ENCODE peak calls at places on chromosomes 16 and 17, in four cellular contexts. One of them, this sample, is unnamed.

GRCh38 chr16:26649646-26650045 is 417.1 kb upstream of the C16orf82 start:
- DNase-seq in psoas muscle: no peak
- DNase-seq in AG04450: no peak
- DNase-seq in body of pancreas: no peak
- DNase-seq in this sample: no peak

GRCh38 chr16:19474617-19475016 is 47.3 kb downstream of the GDE1 start:
- DNase-seq in body of pancreas: no peak
- DNase-seq in psoas muscle: no peak
- DNase-seq in AG04450: no peak
- DNase-seq in this sample: no peak

GRCh38 chr16:4694664-4695451 is 1.5 kb downstream of the NUDT16L1 start:
- DNase-seq in AG04450: no peak
- DNase-seq in psoas muscle: peak; percentile 56
- DNase-seq in body of pancreas: no peak
- DNase-seq in this sample: peak; percentile 42

GRCh38 chr16:82990155-82990554 is 363.4 kb downstream of the CDH13 start:
- DNase-seq in AG04450: peak; percentile 32
- DNase-seq in psoas muscle: no peak
- DNase-seq in body of pancreas: no peak
- DNase-seq in this sample: no peak

GRCh38 chr16:79595261-79595660 is 5.3 kb downstream of the MAF start:
- DNase-seq in psoas muscle: no peak
- DNase-seq in AG04450: no peak
- DNase-seq in body of pancreas: no peak
- DNase-seq in this sample: no peak

GRCh38 chr16:12343913-12344312 is 367.4 kb downstream of the SNX29 start:
- DNase-seq in psoas muscle: no peak
- DNase-seq in AG04450: no peak
- DNase-seq in body of pancreas: no peak
- DNase-seq in this sample: no peak

GRCh38 chr17:3916013-3916696 is at the start of gene P2RX1:
- DNase-seq in psoas muscle: no peak
- DNase-seq in body of pancreas: no peak
- DNase-seq in AG04450: no peak
- DNase-seq in this sample: no peak

GRCh38 chr17:13311301-13311700 is 290.4 kb downstream of the HS3ST3A1 start:
- DNase-seq in AG04450: no peak
- DNase-seq in body of pancreas: no peak
- DNase-seq in psoas muscle: no peak
- DNase-seq in this sample: no peak

GRCh38 chr16:987846-988245 is 6.3 kb downstream of the SOX8 start:
- DNase-seq in AG04450: no peak
- DNase-seq in body of pancreas: no peak
- DNase-seq in psoas muscle: no peak
- DNase-seq in this sample: no peak

GRCh38 chr16:30355144-30355953 is at the start of gene CD2BP2:
- DNase-seq in AG04450: peak; percentile 99
- DNase-seq in psoas muscle: peak; percentile 97
- DNase-seq in body of pancreas: peak; percentile 95
- DNase-seq in this sample: peak; percentile 99

GRCh38 chr16:58450590-58450989 is 49.4 kb upstream of the NDRG4 start:
- DNase-seq in psoas muscle: no peak
- DNase-seq in AG04450: no peak
- DNase-seq in body of pancreas: no peak
- DNase-seq in this sample: no peak

GRCh38 chr17:65022751-65023421 is 33.7 kb downstream of the GNA13 start:
- DNase-seq in body of pancreas: no peak
- DNase-seq in AG04450: no peak
- DNase-seq in psoas muscle: no peak
- DNase-seq in this sample: no peak

GRCh38 chr16:920722-921121 is 50.1 kb downstream of the LMF1 start:
- DNase-seq in psoas muscle: peak; percentile 74
- DNase-seq in body of pancreas: no peak
- DNase-seq in AG04450: no peak
- DNase-seq in this sample: no peak

GRCh38 chr16:78183886-78184553 is 84.6 kb downstream of the WWOX start:
- DNase-seq in body of pancreas: peak; percentile 10
- DNase-seq in AG04450: no peak
- DNase-seq in psoas muscle: no peak
- DNase-seq in this sample: peak; percentile 18

GRCh38 chr16:81597079-81597658 is 152.6 kb downstream of the CMIP start:
- DNase-seq in AG04450: no peak
- DNase-seq in psoas muscle: no peak
- DNase-seq in body of pancreas: no peak
- DNase-seq in this sample: no peak

GRCh38 chr16:5321925-5322324 is 224.3 kb upstream of the EEF2KMT start:
- DNase-seq in AG04450: no peak
- DNase-seq in body of pancreas: no peak
- DNase-seq in psoas muscle: no peak
- DNase-seq in this sample: no peak

GRCh38 chr16:61892531-61892930 is 143.7 kb downstream of the CDH8 start:
- DNase-seq in body of pancreas: no peak
- DNase-seq in AG04450: no peak
- DNase-seq in psoas muscle: no peak
- DNase-seq in this sample: no peak

GRCh38 chr17:40568074-40568836 is 3.0 kb upstream of the CCR7 start:
- DNase-seq in body of pancreas: no peak
- DNase-seq in psoas muscle: no peak
- DNase-seq in AG04450: no peak
- DNase-seq in this sample: no peak

GRCh38 chr17:41492351-41492750 is 2.6 kb upstream of the KRT36 start:
- DNase-seq in body of pancreas: no peak
- DNase-seq in psoas muscle: no peak
- DNase-seq in AG04450: no peak
- DNase-seq in this sample: peak; percentile 65

GRCh38 chr16:56964243-56965148 is 2.7 kb downstream of the CETP start:
- DNase-seq in psoas muscle: peak; percentile 87
- DNase-seq in AG04450: peak; percentile 65
- DNase-seq in body of pancreas: peak; percentile 91
- DNase-seq in this sample: peak; percentile 67

GRCh38 chr16:85936761-85937343 is 37.9 kb downstream of the IRF8 start:
- DNase-seq in AG04450: no peak
- DNase-seq in psoas muscle: no peak
- DNase-seq in body of pancreas: no peak
- DNase-seq in this sample: no peak

GRCh38 chr17:34579017-34579946 is at the start of gene TMEM132E:
- DNase-seq in psoas muscle: peak; percentile 23
- DNase-seq in body of pancreas: peak; percentile 67
- DNase-seq in AG04450: no peak
- DNase-seq in this sample: no peak

GRCh38 chr16:57166951-57167350 is 18.9 kb downstream of the PSME3IP1 start:
- DNase-seq in body of pancreas: no peak
- DNase-seq in psoas muscle: no peak
- DNase-seq in AG04450: no peak
- DNase-seq in this sample: no peak

GRCh38 chr17:55760643-55761355 is 9.9 kb downstream of the PCTP start:
- DNase-seq in body of pancreas: no peak
- DNase-seq in AG04450: no peak
- DNase-seq in psoas muscle: no peak
- DNase-seq in this sample: no peak

GRCh38 chr17:65973237-65973636 is 218.7 kb downstream of the CEP112 start:
- DNase-seq in AG04450: no peak
- DNase-seq in psoas muscle: no peak
- DNase-seq in body of pancreas: no peak
- DNase-seq in this sample: no peak

GRCh38 chr16:5768445-5768844 is 670.9 kb upstream of the EEF2KMT start:
- DNase-seq in body of pancreas: no peak
- DNase-seq in AG04450: no peak
- DNase-seq in psoas muscle: no peak
- DNase-seq in this sample: no peak

GRCh38 chr17:78678711-78679110 is 101.5 kb upstream of the DNAH17 start:
- DNase-seq in psoas muscle: no peak
- DNase-seq in body of pancreas: no peak
- DNase-seq in AG04450: no peak
- DNase-seq in this sample: no peak

GRCh38 chr17:31686495-31686894 is 172.5 kb downstream of the COPRS start:
- DNase-seq in AG04450: no peak
- DNase-seq in body of pancreas: no peak
- DNase-seq in psoas muscle: no peak
- DNase-seq in this sample: no peak

GRCh38 chr17:5019475-5019956 is 15.7 kb downstream of the SLC52A1 start:
- DNase-seq in AG04450: no peak
- DNase-seq in body of pancreas: no peak
- DNase-seq in psoas muscle: no peak
- DNase-seq in this sample: no peak

GRCh38 chr17:77174928-77175720 is 34.4 kb downstream of the SEC14L1 start:
- DNase-seq in psoas muscle: no peak
- DNase-seq in AG04450: no peak
- DNase-seq in body of pancreas: peak; percentile 86
- DNase-seq in this sample: no peak
- H3K9me3 ChIP-seq in psoas muscle: peaks cover 19% of the 10 kb centered on the region
- H3K9me3 ChIP-seq in AG04450: peaks cover 23% of the 10 kb centered on the region
- H3K9me3 ChIP-seq in body of pancreas: no peaks in the 10 kb centered on the region
- H3K9me3 ChIP-seq in this sample: no peaks in the 10 kb centered on the region

GRCh38 chr17:49254066-49254465 is 23.5 kb upstream of the PHOSPHO1 start:
- DNase-seq in body of pancreas: no peak
- DNase-seq in psoas muscle: no peak
- DNase-seq in AG04450: no peak
- DNase-seq in this sample: no peak
- TF ChIP-seq CTCF in body of pancreas: no peak
- TF ChIP-seq CTCF in psoas muscle: no peak
- TF ChIP-seq CTCF in AG04450: no peak
- TF ChIP-seq CTCF in this sample: no peak

GRCh38 chr16:3408561-3409197 is 7.7 kb downstream of the ZNF174 start:
- DNase-seq in AG04450: no peak
- DNase-seq in psoas muscle: no peak
- DNase-seq in body of pancreas: no peak
- DNase-seq in this sample: no peak

GRCh38 chr16:3413730-3414379 is 12.8 kb downstream of the ZNF174 start:
- DNase-seq in body of pancreas: no peak
- DNase-seq in psoas muscle: no peak
- DNase-seq in AG04450: no peak
- DNase-seq in this sample: no peak
- H3K9me3 ChIP-seq in body of pancreas: peaks cover 3% of the 10 kb centered on the region
- H3K9me3 ChIP-seq in psoas muscle: peaks cover 72% of the 10 kb centered on the region
- H3K9me3 ChIP-seq in AG04450: peaks cover 74% of the 10 kb centered on the region
- H3K9me3 ChIP-seq in this sample: no peaks in the 10 kb centered on the region

GRCh38 chr17:38729886-38730525 is at the start of gene CISD3:
- DNase-seq in AG04450: peak; percentile 37
- DNase-seq in body of pancreas: peak; percentile 90
- DNase-seq in psoas muscle: peak; percentile 90
- DNase-seq in this sample: peak; percentile 78
- TF ChIP-seq CTCF in AG04450: peak; percentile 40
- TF ChIP-seq CTCF in body of pancreas: peak; percentile 96
- TF ChIP-seq CTCF in psoas muscle: peak; percentile 79
- TF ChIP-seq CTCF in this sample: peak; percentile 98

DNA sequence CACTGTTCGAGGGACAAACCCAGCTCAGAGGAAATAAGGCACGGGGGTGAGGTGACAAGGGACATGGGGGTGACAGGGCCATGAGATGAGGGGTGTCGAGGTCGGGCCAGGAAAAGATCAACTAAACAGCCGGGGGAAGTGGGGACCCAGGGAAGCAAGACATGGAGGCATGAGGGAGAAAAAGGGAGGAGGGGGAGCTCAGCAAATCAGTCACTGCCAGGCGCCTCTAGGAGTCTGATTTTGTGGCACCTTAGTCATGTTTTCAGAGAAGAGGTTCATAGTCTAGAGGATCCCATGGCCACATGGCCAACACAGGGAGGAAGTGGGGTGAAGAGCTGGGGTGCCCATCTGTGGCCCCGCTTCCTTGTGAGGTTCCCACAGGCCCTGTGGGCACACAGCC is 814.5 kb downstream of the KCNJ18 start:
- DNase-seq in body of pancreas: no peak
- DNase-seq in AG04450: no peak
- DNase-seq in psoas muscle: no peak
- DNase-seq in this sample: no peak
- H3K9me3 ChIP-seq in body of pancreas: no peaks in the 10 kb centered on the region
- H3K9me3 ChIP-seq in AG04450: peaks cover 56% of the 10 kb centered on the region
- H3K9me3 ChIP-seq in psoas muscle: no peaks in the 10 kb centered on the region
- H3K9me3 ChIP-seq in this sample: no peaks in the 10 kb centered on the region

GRCh38 chr17:45317113-45317820 is 447 bp upstream of the MAP3K14 start:
- DNase-seq in body of pancreas: peak; percentile 100
- DNase-seq in psoas muscle: peak; percentile 100
- DNase-seq in AG04450: peak; percentile 100
- DNase-seq in this sample: peak; percentile 100

GRCh38 chr17:45314761-45315549 is 1.9 kb downstream of the MAP3K14 start:
- DNase-seq in psoas muscle: no peak
- DNase-seq in body of pancreas: no peak
- DNase-seq in AG04450: no peak
- DNase-seq in this sample: no peak

GRCh38 chr17:45315583-45316270 is 1.1 kb downstream of the MAP3K14 start:
- DNase-seq in body of pancreas: no peak
- DNase-seq in AG04450: no peak
- DNase-seq in psoas muscle: no peak
- DNase-seq in this sample: no peak

GRCh38 chr17:45318561-45319230 is 1.9 kb upstream of the MAP3K14 start:
- DNase-seq in body of pancreas: no peak
- DNase-seq in AG04450: no peak
- DNase-seq in psoas muscle: no peak
- DNase-seq in this sample: no peak

GRCh38 chr17:45316271-45317112 is at the start of gene MAP3K14:
- DNase-seq in AG04450: no peak
- DNase-seq in body of pancreas: peak; percentile 79
- DNase-seq in psoas muscle: peak; percentile 82
- DNase-seq in this sample: peak; percentile 72
- TF ChIP-seq CTCF in AG04450: peak; percentile 22
- TF ChIP-seq CTCF in body of pancreas: peak; percentile 32
- TF ChIP-seq CTCF in psoas muscle: no peak
- TF ChIP-seq CTCF in this sample: no peak

DNA sequence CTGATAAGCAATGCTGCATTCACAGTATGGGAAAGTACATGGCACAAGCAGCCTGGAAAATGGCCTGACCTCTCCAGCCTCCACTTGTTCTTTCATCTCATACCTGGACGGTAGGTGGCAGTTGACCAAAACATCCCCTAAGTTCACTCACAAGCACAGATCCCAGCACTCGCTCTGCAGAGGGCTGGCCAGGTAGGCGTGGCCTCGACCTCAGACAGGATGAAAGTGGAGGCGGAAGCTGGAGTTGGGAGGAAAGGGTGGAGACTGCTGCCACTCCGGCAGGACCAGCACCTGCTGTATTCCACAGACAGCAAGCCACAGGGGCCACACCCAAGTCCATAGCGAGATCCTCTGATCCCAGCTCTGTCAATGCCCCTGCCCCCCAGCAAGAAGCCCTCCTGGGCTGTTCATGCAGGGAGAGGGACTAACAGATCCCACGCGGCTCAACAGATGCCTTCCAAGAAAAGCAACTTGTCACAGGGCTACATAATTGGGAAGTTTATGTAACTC is 31.3 kb downstream of the ZCCHC14 start:
- DNase-seq in psoas muscle: peak; percentile 37
- DNase-seq in AG04450: no peak
- DNase-seq in body of pancreas: peak; percentile 99
- DNase-seq in this sample: peak; percentile 40
- H3K9me3 ChIP-seq in psoas muscle: no peaks in the 10 kb centered on the region
- H3K9me3 ChIP-seq in AG04450: no peaks in the 10 kb centered on the region
- H3K9me3 ChIP-seq in body of pancreas: no peaks in the 10 kb centered on the region
- H3K9me3 ChIP-seq in this sample: no peaks in the 10 kb centered on the region